ENCODE peak calls at places on chromosome 7, in six cellular contexts. One of them, this sample, is unnamed.

GRCh38 chr7:111833461-111833860 is 271.2 kb upstream of the IMMP2L start:
- DNase-seq in iPS-NIHi11: no peak
- DNase-seq in kidney epithelial cell: no peak
- DNase-seq in fibroblast of mammary gland: peak
- DNase-seq in naive thymus-derived CD4-positive, alpha-beta T cell: no peak
- DNase-seq in endodermal cell: no peak
- DNase-seq in this sample: no peak

GRCh38 chr7:157519246-157519645 is 182.4 kb downstream of the DNAJB6 start:
- DNase-seq in iPS-NIHi11: no peak
- DNase-seq in kidney epithelial cell: no peak
- DNase-seq in fibroblast of mammary gland: no peak
- DNase-seq in naive thymus-derived CD4-positive, alpha-beta T cell: no peak
- DNase-seq in endodermal cell: peak
- DNase-seq in this sample: no peak

GRCh38 chr7:100867040-100867795 is at the start of gene TRIP6:
- DNase-seq in iPS-NIHi11: peak
- DNase-seq in kidney epithelial cell: no peak
- DNase-seq in fibroblast of mammary gland: peak
- DNase-seq in naive thymus-derived CD4-positive, alpha-beta T cell: peak
- DNase-seq in endodermal cell: peak
- DNase-seq in this sample: peak

GRCh38 chr7:128172963-128173362 is 68.1 kb upstream of the LEP start:
- DNase-seq in iPS-NIHi11: no peak
- DNase-seq in kidney epithelial cell: no peak
- DNase-seq in fibroblast of mammary gland: no peak
- DNase-seq in naive thymus-derived CD4-positive, alpha-beta T cell: no peak
- DNase-seq in endodermal cell: peak
- DNase-seq in this sample: no peak

GRCh38 chr7:92898798-92899197 is 62.4 kb upstream of the CDK6 start:
- DNase-seq in iPS-NIHi11: no peak
- DNase-seq in kidney epithelial cell: no peak
- DNase-seq in fibroblast of mammary gland: no peak
- DNase-seq in naive thymus-derived CD4-positive, alpha-beta T cell: no peak
- DNase-seq in endodermal cell: no peak
- DNase-seq in this sample: no peak

GRCh38 chr7:81457858-81458522 is 311.9 kb downstream of the HGF start:
- DNase-seq in iPS-NIHi11: peak
- DNase-seq in kidney epithelial cell: no peak
- DNase-seq in fibroblast of mammary gland: peak
- DNase-seq in naive thymus-derived CD4-positive, alpha-beta T cell: no peak
- DNase-seq in endodermal cell: no peak
- DNase-seq in this sample: no peak

GRCh38 chr7:126026421-126027088 is 1096.9 kb upstream of the POT1 start:
- DNase-seq in iPS-NIHi11: peak
- DNase-seq in kidney epithelial cell: peak
- DNase-seq in fibroblast of mammary gland: no peak
- DNase-seq in naive thymus-derived CD4-positive, alpha-beta T cell: no peak
- DNase-seq in endodermal cell: no peak
- DNase-seq in this sample: no peak

GRCh38 chr7:32140540-32140939 is 70.3 kb upstream of the PDE1C start:
- DNase-seq in iPS-NIHi11: no peak
- DNase-seq in kidney epithelial cell: no peak
- DNase-seq in fibroblast of mammary gland: no peak
- DNase-seq in naive thymus-derived CD4-positive, alpha-beta T cell: no peak
- DNase-seq in endodermal cell: no peak
- DNase-seq in this sample: no peak

GRCh38 chr7:150388709-150389531 is 9.8 kb downstream of the ZNF775 start:
- DNase-seq in iPS-NIHi11: no peak
- DNase-seq in kidney epithelial cell: no peak
- DNase-seq in fibroblast of mammary gland: peak
- DNase-seq in naive thymus-derived CD4-positive, alpha-beta T cell: no peak
- DNase-seq in endodermal cell: peak
- DNase-seq in this sample: no peak

GRCh38 chr7:101435461-101436225 is 73.0 kb downstream of the COL26A1 start:
- DNase-seq in iPS-NIHi11: peak
- DNase-seq in kidney epithelial cell: no peak
- DNase-seq in fibroblast of mammary gland: no peak
- DNase-seq in naive thymus-derived CD4-positive, alpha-beta T cell: no peak
- DNase-seq in endodermal cell: peak
- DNase-seq in this sample: no peak

GRCh38 chr7:76338298-76339084 is 20.3 kb downstream of the YWHAG start:
- DNase-seq in iPS-NIHi11: no peak
- DNase-seq in kidney epithelial cell: peak
- DNase-seq in fibroblast of mammary gland: no peak
- DNase-seq in naive thymus-derived CD4-positive, alpha-beta T cell: no peak
- DNase-seq in endodermal cell: no peak
- DNase-seq in this sample: no peak

GRCh38 chr7:64993901-64994300 is 3.1 kb upstream of the ZNF117 start:
- DNase-seq in iPS-NIHi11: no peak
- DNase-seq in kidney epithelial cell: no peak
- DNase-seq in fibroblast of mammary gland: no peak
- DNase-seq in naive thymus-derived CD4-positive, alpha-beta T cell: no peak
- DNase-seq in endodermal cell: no peak
- DNase-seq in this sample: no peak

This sample was measured in NCI-H460.